ENCODE peak calls at places on chromosomes 11 and 22, in nine cellular contexts. S, U, E, Y, W, I, G, O and F are unnamed samples.
A peak's percentile ranks its signal among the peaks of the same experiment; 100 is the strongest.

GRCh38 chr11:60182546-60183330 is at the start of gene MS4A6A:
- DNase-seq in S (no peak), G (no peak), W (no peak), U (no peak), O (no peak), I (no peak), E (no peak), Y (no peak), F (no peak)

GRCh38 chr22:42074153-42074750 is at the start of gene PHETA2:
- DNase-seq in W (peak; percentile 45), E (no peak), O (peak; percentile 59), G (peak; percentile 57), U (peak; percentile 32), I (peak; percentile 68), S (no peak), Y (peak; percentile 60), F (no peak)

GRCh38 chr22:41181349-41182241 is 23.5 kb upstream of the L3MBTL2 start:
- DNase-seq in O (no peak), U (no peak), I (no peak), S (no peak), Y (no peak), W (no peak), G (no peak), E (no peak), F (no peak)

GRCh38 chr11:105577645-105578044 is 32.2 kb upstream of the GRIA4 start:
- DNase-seq in U (no peak), Y (no peak), S (no peak), O (no peak), W (no peak), E (no peak), I (no peak), G (no peak), F (no peak)

GRCh38 chr11:34267440-34267839 is 90.4 kb downstream of the ABTB2 start:
- DNase-seq in Y (no peak), G (no peak), S (no peak), U (no peak), W (no peak), O (no peak), E (no peak), I (no peak), F (no peak)

GRCh38 chr11:66580803-66581202 is 12.1 kb downstream of the CCDC87 start:
- DNase-seq in S (no peak), I (no peak), Y (no peak), G (no peak), E (no peak), U (no peak), O (no peak), W (no peak), F (no peak)

GRCh38 chr11:1705121-1706052 is 8.4 kb downstream of the KRTAP5-6 start:
- DNase-seq in S (no peak), G (no peak), I (no peak), O (no peak), U (no peak), E (no peak), W (no peak), Y (no peak), F (no peak)

GRCh38 chr11:57937431-57937830 is 86.2 kb upstream of the OR9Q1 start:
- DNase-seq in G (no peak), E (no peak), U (no peak), S (no peak), W (no peak), I (no peak), Y (no peak), O (no peak), F (no peak)

GRCh38 chr11:99277281-99277680 is 256.5 kb downstream of the CNTN5 start:
- DNase-seq in I (no peak), O (no peak), W (no peak), U (no peak), E (no peak), G (no peak), S (peak; percentile 58), Y (no peak), F (no peak)

GRCh38 chr11:86456075-86456939 is 81.6 kb downstream of the CCDC81 start:
- DNase-seq in Y (peak; percentile 87), W (peak; percentile 39), G (peak; percentile 82), E (peak; percentile 94), I (peak; percentile 81), S (peak; percentile 79), O (peak; percentile 92), U (peak; percentile 79), F (peak; percentile 72)

GRCh38 chr11:1167751-1168231 is 10.0 kb downstream of the MUC5AC start:
- DNase-seq in Y (no peak), U (no peak), O (no peak), E (no peak), W (no peak), G (no peak), I (no peak), S (no peak), F (peak; percentile 40)

GRCh38 chr11:117820516-117820915 is 4.0 kb downstream of the FXYD2 start:
- DNase-seq in W (no peak), Y (no peak), O (no peak), S (no peak), I (no peak), G (no peak), E (no peak), U (no peak), F (no peak)

GRCh38 chr11:1970956-1971355 is 23.8 kb downstream of the MRPL23 start:
- DNase-seq in O (peak; percentile 13), S (no peak), I (no peak), U (no peak), E (no peak), Y (no peak), G (peak; percentile 9), W (no peak), F (no peak)